ENCODE peak calls at places on chromosomes 1 and 21, in six cellular contexts. X is GM12878, A is H1, M is HepG2, N is K562, C is SK-N-SH. F is an unnamed sample. For H3K27me3, the result is how much of the 10 kb centered on the place peaks cover.

GRCh38 chr1:97137862-97138514 is 416.4 kb downstream of the PTBP2 start:
- DNase-seq in X (peak), A (no peak), M (peak), N (no peak), C (peak), F (peak)

GRCh38 chr1:87113313-87113712 is 198.9 kb downstream of the HS2ST1 start:
- DNase-seq in X (no peak), A (no peak), M (no peak), N (no peak), C (no peak), F (no peak)

GRCh38 chr1:173064011-173064410 is 13.3 kb upstream of the TNFSF18 start:
- DNase-seq in X (no peak), A (no peak), M (no peak), N (no peak), C (no peak), F (no peak)

GRCh38 chr1:117512728-117513321 is 93.0 kb upstream of the TENT5C start:
- DNase-seq in X (no peak), A (no peak), M (no peak), N (peak), C (no peak), F (no peak)

GRCh38 chr1:64192290-64192689 is 11.1 kb upstream of the UBE2U start:
- DNase-seq in X (no peak), A (no peak), M (no peak), N (no peak), C (no peak), F (no peak)

GRCh38 chr1:94027735-94028515 is 93.0 kb downstream of the ABCA4 start:
- DNase-seq in X (no peak), A (no peak), M (peak), N (no peak), C (no peak), F (no peak)

GRCh38 chr1:151948506-151948905 is 39.2 kb upstream of the THEM4 start:
- DNase-seq in X (no peak), A (no peak), M (no peak), N (no peak), C (no peak), F (no peak)

GRCh38 chr1:117682372-117682771 is 76.5 kb downstream of the TENT5C start:
- DNase-seq in X (no peak), A (no peak), M (no peak), N (no peak), C (no peak), F (no peak)

GRCh38 chr1:2882968-2883696 is 81.6 kb upstream of the TTC34 start:
- DNase-seq in X (no peak), A (no peak), M (no peak), N (no peak), C (peak), F (no peak)

GRCh38 chr1:82506970-82507369 is 706.2 kb downstream of the ADGRL2 start:
- DNase-seq in X (no peak), A (no peak), M (no peak), N (no peak), C (no peak), F (no peak)

GRCh38 chr1:49052102-49052501 is 275.4 kb upstream of the BEND5 start:
- DNase-seq in X (no peak), A (no peak), M (no peak), N (no peak), C (peak), F (no peak)

GRCh38 chr1:46171351-46171750 is 3.5 kb upstream of the TSPAN1 start:
- DNase-seq in X (no peak), A (no peak), M (no peak), N (no peak), C (peak), F (no peak)

GRCh38 chr1:224799083-224799482 is 130.4 kb upstream of the DNAH14 start:
- DNase-seq in X (no peak), A (no peak), M (no peak), N (no peak), C (no peak), F (no peak)

GRCh38 chr1:109944541-109944940 is 33.9 kb downstream of the CSF1 start:
- DNase-seq in X (no peak), A (no peak), M (no peak), N (no peak), C (no peak), F (peak)

GRCh38 chr1:225427249-225428065 is at the start of gene LBR:
- DNase-seq in X (no peak), A (no peak), M (no peak), N (no peak), C (peak), F (no peak)

GRCh38 chr1:80375662-80376061 is 1369.1 kb upstream of the ADGRL4 start:
- DNase-seq in X (no peak), A (no peak), M (no peak), N (no peak), C (no peak), F (no peak)

GRCh38 chr1:5994713-5995621 is 2.7 kb upstream of the NPHP4 start:
- DNase-seq in X (peak), A (no peak), M (no peak), N (no peak), C (no peak), F (no peak)

GRCh38 chr1:222310830-222311229 is 237.1 kb downstream of the HHIPL2 start:
- DNase-seq in X (no peak), A (no peak), M (no peak), N (no peak), C (no peak), F (no peak)

GRCh38 chr1:235721982-235722381 is 72.4 kb upstream of the GNG4 start:
- DNase-seq in X (no peak), A (no peak), M (no peak), N (no peak), C (no peak), F (no peak)

GRCh38 chr1:84268346-84268745 is 33.2 kb upstream of the SAMD13 start:
- DNase-seq in X (no peak), A (no peak), M (no peak), N (no peak), C (no peak), F (no peak)

GRCh38 chr1:217089239-217090014 is 366.2 kb upstream of the ESRRG start:
- DNase-seq in X (no peak), A (peak), M (no peak), N (no peak), C (peak), F (no peak)

GRCh38 chr1:3408751-3409266 is 45.7 kb upstream of the ARHGEF16 start:
- DNase-seq in X (no peak), A (no peak), M (no peak), N (no peak), C (no peak), F (no peak)

GRCh38 chr1:234047113-234047512 is 142.6 kb downstream of the SLC35F3 start:
- DNase-seq in X (no peak), A (no peak), M (no peak), N (no peak), C (no peak), F (no peak)

GRCh38 chr21:45282283-45283018 is 5.2 kb downstream of the POFUT2 start:
- DNase-seq in X (no peak), A (no peak), M (no peak), N (no peak), C (no peak), F (no peak)

GRCh38 chr21:42555756-42556438 is 42.2 kb downstream of the SLC37A1 start:
- DNase-seq in X (no peak), A (no peak), M (no peak), N (no peak), C (no peak), F (no peak)

GRCh38 chr1:119987112-119987511 is 82.3 kb downstream of the NOTCH2 start:
- DNase-seq in X (no peak), A (no peak), M (no peak), N (no peak), C (no peak), F (no peak)

GRCh38 chr1:33119532-33120217 is 38.7 kb downstream of the AZIN2 start:
- DNase-seq in X (no peak), A (peak), M (peak), N (no peak), C (no peak), F (no peak)

GRCh38 chr1:155174334-155175280 is 958 bp downstream of the TRIM46 start:
- DNase-seq in X (no peak), A (peak), M (no peak), N (peak), C (peak), F (no peak)

GRCh38 chr1:29096255-29096896 is 27.3 kb downstream of the TMEM200B start:
- DNase-seq in X (no peak), A (no peak), M (no peak), N (no peak), C (no peak), F (no peak)

GRCh38 chr1:192763243-192763642 is 45.6 kb upstream of the RGS2 start:
- DNase-seq in X (no peak), A (no peak), M (no peak), N (no peak), C (no peak), F (no peak)
- TF ChIP-seq GABPA in X (no peak), A (no peak), M (no peak), N (no peak), C (no peak), F (no peak)

GRCh38 chr1:25640646-25641328 is 24.2 kb downstream of the MAN1C1 start:
- DNase-seq in X (no peak), A (peak), M (no peak), N (no peak), C (no peak), F (no peak)
- H3K27me3 ChIP-seq in X (under half), A (under half), M (under half), N (under half), C (under half), F (under half)

DNA sequence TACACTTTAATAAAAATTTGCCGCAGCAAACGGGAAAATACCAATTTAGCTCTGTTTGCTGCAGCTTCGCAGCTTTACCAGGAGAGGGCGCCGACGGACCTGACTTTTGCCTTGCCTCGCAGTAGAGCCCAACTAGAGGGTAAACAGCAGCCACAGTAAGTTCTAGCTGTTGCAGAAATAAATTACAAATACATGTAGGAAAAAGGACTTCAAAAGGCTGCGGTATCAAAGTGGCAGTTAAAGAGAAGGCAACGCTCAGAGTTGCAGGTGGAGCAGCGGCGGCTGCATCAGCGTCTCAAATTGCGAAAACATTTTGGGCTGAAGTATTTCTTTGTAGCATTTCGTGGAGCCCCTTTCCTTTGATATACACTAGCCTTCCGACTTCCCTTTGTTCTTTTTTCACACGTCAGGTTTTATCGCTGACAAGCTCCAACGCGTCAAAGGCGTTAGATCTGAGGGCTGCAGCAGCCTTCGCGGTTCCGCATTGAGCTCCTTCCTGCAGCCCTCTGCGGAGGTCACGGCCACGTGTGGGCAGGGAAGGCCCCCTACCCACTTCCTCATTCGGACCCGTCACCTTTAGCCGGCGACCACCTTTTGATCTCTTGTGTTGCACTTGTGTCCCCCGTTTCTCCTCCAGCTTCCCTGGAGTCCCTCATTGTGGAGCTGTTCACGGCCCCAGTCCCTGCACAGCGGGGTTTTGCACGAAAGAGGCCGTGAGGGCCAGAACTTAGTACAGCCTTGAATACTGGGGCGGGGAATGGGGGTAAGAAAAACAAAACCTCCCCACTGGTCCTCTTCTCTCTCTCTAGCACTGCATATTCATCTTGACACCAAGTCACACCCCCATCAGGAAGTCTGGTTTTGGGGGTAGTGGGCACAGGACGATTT is 72.8 kb downstream of the S1PR1 start:
- DNase-seq in X (no peak), A (peak), M (peak), N (peak), C (peak), F (peak)
- TF ChIP-seq GABPA in X (no peak), A (no peak), M (no peak), N (no peak), C (no peak), F (no peak)

DNA sequence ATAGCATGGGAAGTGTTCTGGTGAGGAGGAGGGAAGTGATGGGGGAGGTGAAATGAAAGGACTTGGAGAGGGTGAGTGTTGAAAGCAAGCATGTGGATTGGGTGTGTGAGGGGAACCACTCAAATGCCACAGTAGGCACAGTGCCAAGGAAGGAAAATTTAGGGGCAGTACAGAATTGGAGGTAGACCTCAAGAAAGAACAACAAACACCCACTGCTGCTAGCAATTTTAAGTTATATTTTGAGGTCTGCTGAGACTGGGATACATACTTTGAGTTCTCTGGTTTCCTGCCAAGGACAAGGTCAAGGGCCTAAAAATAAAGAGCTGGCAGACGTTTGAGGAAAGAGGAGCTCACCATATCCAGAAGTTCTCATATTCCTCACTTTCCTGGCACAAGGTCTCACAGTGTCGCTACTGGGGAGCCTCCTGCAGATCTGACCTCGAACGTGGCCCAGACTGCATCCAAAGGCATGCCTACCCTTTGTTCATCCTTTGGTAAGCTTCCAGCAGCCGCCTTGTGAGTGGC is 104.0 kb downstream of the BRINP2 start:
- DNase-seq in X (no peak), A (no peak), M (no peak), N (no peak), C (no peak), F (no peak)
- H3K27me3 ChIP-seq in X (under half), A (under half), M (under half), N (under half), C (under half), F (under half)

GRCh38 chr1:167648978-167649752 is 19.1 kb downstream of the RCSD1 start:
- DNase-seq in X (no peak), A (no peak), M (no peak), N (no peak), C (no peak), F (no peak)
- TF ChIP-seq GABPA in X (no peak), A (no peak), M (no peak), N (no peak), C (no peak), F (no peak)

GRCh38 chr1:232625319-232625868 is 4.5 kb downstream of the SIPA1L2 start:
- DNase-seq in X (no peak), A (no peak), M (no peak), N (no peak), C (no peak), F (no peak)
- H3K27me3 ChIP-seq in X (under half), A (under half), M (under half), N (under half), C (under half), F (under half)

GRCh38 chr1:38464071-38464661 is 395.4 kb downstream of the RRAGC start:
- DNase-seq in X (no peak), A (no peak), M (no peak), N (no peak), C (no peak), F (no peak)

GRCh38 chr1:38466486-38466885 is 393.1 kb downstream of the RRAGC start:
- DNase-seq in X (no peak), A (no peak), M (no peak), N (no peak), C (no peak), F (no peak)

GRCh38 chr1:38463074-38463473 is 396.5 kb downstream of the RRAGC start:
- DNase-seq in X (no peak), A (no peak), M (no peak), N (no peak), C (no peak), F (no peak)

GRCh38 chr1:38465463-38465862 is 394.1 kb downstream of the RRAGC start:
- DNase-seq in X (no peak), A (no peak), M (no peak), N (no peak), C (no peak), F (no peak)
- TF ChIP-seq GABPA in X (no peak), A (no peak), M (no peak), N (no peak), C (no peak), F (no peak)

GRCh38 chr1:22266162-22266561 is 123.3 kb upstream of the WNT4 start:
- DNase-seq in X (no peak), A (no peak), M (no peak), N (no peak), C (no peak), F (no peak)

GRCh38 chr1:22263359-22263758 is 120.5 kb upstream of the WNT4 start:
- DNase-seq in X (no peak), A (no peak), M (no peak), N (no peak), C (no peak), F (no peak)

GRCh38 chr1:22264464-22265330 is 121.8 kb upstream of the WNT4 start:
- DNase-seq in X (no peak), A (peak), M (no peak), N (no peak), C (no peak), F (no peak)

GRCh38 chr1:22268327-22268726 is 125.4 kb upstream of the WNT4 start:
- DNase-seq in X (no peak), A (no peak), M (no peak), N (no peak), C (no peak), F (no peak)

GRCh38 chr1:22267413-22268257 is 124.7 kb upstream of the WNT4 start:
- DNase-seq in X (no peak), A (no peak), M (no peak), N (no peak), C (no peak), F (no peak)
- H3K27me3 ChIP-seq in X (under half), A (under half), M (half or more), N (under half), C (under half), F (under half)

GRCh38 chr1:156627313-156627880 is 8.2 kb downstream of the HAPLN2 start:
- DNase-seq in X (no peak), A (no peak), M (peak), N (peak), C (peak), F (peak)

GRCh38 chr1:156623946-156624813 is 5.0 kb downstream of the HAPLN2 start:
- DNase-seq in X (no peak), A (peak), M (no peak), N (peak), C (peak), F (no peak)

GRCh38 chr1:156624814-156625435 is 5.7 kb downstream of the HAPLN2 start:
- DNase-seq in X (no peak), A (no peak), M (no peak), N (peak), C (no peak), F (no peak)

GRCh38 chr1:156626079-156626438 is 6.8 kb downstream of the HAPLN2 start:
- DNase-seq in X (no peak), A (no peak), M (no peak), N (no peak), C (no peak), F (no peak)

GRCh38 chr1:156625436-156626078 is 6.3 kb downstream of the HAPLN2 start:
- DNase-seq in X (no peak), A (peak), M (no peak), N (peak), C (peak), F (no peak)
- TF ChIP-seq GABPA in X (no peak), A (no peak), M (no peak), N (no peak), C (no peak), F (no peak)